ENCODE peak calls at places on chromosome 11, in five cellular contexts. D, N, E, M and R are unnamed samples.

GRCh38 chr11:114042234-114042633 is 17.3 kb upstream of the ZBTB16 start:
- DNase-seq in N (no peak), D (no peak), E (no peak), M (no peak), R (no peak)

GRCh38 chr11:20289732-20290131 is 73.8 kb upstream of the HTATIP2 start:
- DNase-seq in E (no peak), M (no peak), D (no peak), N (no peak), R (no peak)

GRCh38 chr11:34449013-34449412 is 10.3 kb downstream of the CAT start:
- DNase-seq in D (peak), E (no peak), N (no peak), M (peak), R (no peak)

GRCh38 chr11:105821366-105821765 is 200.7 kb downstream of the MSANTD4 start:
- DNase-seq in E (no peak), N (no peak), D (no peak), M (no peak), R (no peak)

GRCh38 chr11:71144010-71144409 is 108.4 kb downstream of the SHANK2 start:
- DNase-seq in D (no peak), N (no peak), E (no peak), M (no peak), R (no peak)

GRCh38 chr11:31813242-31813960 is 2.3 kb upstream of the PAX6 start:
- DNase-seq in D (no peak), E (no peak), N (no peak), M (peak), R (no peak)

GRCh38 chr11:65524010-65524746 is 705 bp upstream of the SCYL1 start:
- DNase-seq in E (no peak), N (peak), M (no peak), D (peak), R (no peak)

GRCh38 chr11:59562292-59562691 is 51.0 kb downstream of the OR4D9 start:
- DNase-seq in M (no peak), E (no peak), D (no peak), N (no peak), R (no peak)

GRCh38 chr11:118602331-118602730 is 5.1 kb upstream of the PHLDB1 start:
- DNase-seq in D (no peak), M (no peak), E (no peak), N (peak), R (no peak)

GRCh38 chr11:67439321-67440228 is 2.1 kb upstream of the PTPRCAP start:
- DNase-seq in M (peak), D (peak), E (peak), N (no peak), R (no peak)

GRCh38 chr11:62688481-62688880 is 849 bp downstream of the LRRN4CL start:
- DNase-seq in N (no peak), E (no peak), D (no peak), M (no peak), R (no peak)

GRCh38 chr11:31887180-31887579 is 76.1 kb upstream of the PAX6 start:
- DNase-seq in N (no peak), E (peak), M (peak), D (peak), R (no peak)